ENCODE peak calls at places on chromosomes 3 and 15, in nine cellular contexts. One of them, this sample, is unnamed.

GRCh38 chr15:92803852-92804609 is 96.1 kb upstream of the CHD2 start:
- DNase-seq in K562: peak
- DNase-seq in IMR-90: peak
- DNase-seq in NCI-H2081 treated with DMSO at 0.1 percent for 48 hours: no peak
- DNase-seq in stimulated activated CD8-positive, alpha-beta memory T cell treated with anti-CD3 and anti-CD28 coated beads, Interleukin-4, amount 100 ng/mL, for 24 hours: peak
- DNase-seq in sigmoid colon: peak
- DNase-seq in endothelial cell: no peak
- DNase-seq in heart right ventricle: peak
- DNase-seq in lung: peak
- DNase-seq in this sample: no peak

GRCh38 chr3:50255251-50255615 is 13.7 kb upstream of the SEMA3B start:
- DNase-seq in endothelial cell: no peak
- DNase-seq in heart right ventricle: no peak
- DNase-seq in lung: no peak
- DNase-seq in IMR-90: no peak
- DNase-seq in K562: no peak
- DNase-seq in NCI-H2081 treated with DMSO at 0.1 percent for 48 hours: no peak
- DNase-seq in stimulated activated CD8-positive, alpha-beta memory T cell treated with anti-CD3 and anti-CD28 coated beads, Interleukin-4, amount 100 ng/mL, for 24 hours: no peak
- DNase-seq in sigmoid colon: no peak
- DNase-seq in this sample: no peak

GRCh38 chr15:81299630-81300273 is 24.2 kb downstream of the STARD5 start:
- DNase-seq in lung: no peak
- DNase-seq in sigmoid colon: no peak
- DNase-seq in endothelial cell: no peak
- DNase-seq in stimulated activated CD8-positive, alpha-beta memory T cell treated with anti-CD3 and anti-CD28 coated beads, Interleukin-4, amount 100 ng/mL, for 24 hours: no peak
- DNase-seq in IMR-90: no peak
- DNase-seq in heart right ventricle: no peak
- DNase-seq in K562: no peak
- DNase-seq in NCI-H2081 treated with DMSO at 0.1 percent for 48 hours: no peak
- DNase-seq in this sample: peak

GRCh38 chr3:113847243-113847642 is 8.7 kb downstream of the GRAMD1C start:
- DNase-seq in lung: no peak
- DNase-seq in stimulated activated CD8-positive, alpha-beta memory T cell treated with anti-CD3 and anti-CD28 coated beads, Interleukin-4, amount 100 ng/mL, for 24 hours: no peak
- DNase-seq in endothelial cell: no peak
- DNase-seq in K562: no peak
- DNase-seq in sigmoid colon: no peak
- DNase-seq in IMR-90: no peak
- DNase-seq in NCI-H2081 treated with DMSO at 0.1 percent for 48 hours: no peak
- DNase-seq in heart right ventricle: no peak
- DNase-seq in this sample: no peak

GRCh38 chr15:69783211-69783610 is 314.5 kb downstream of the TLE3 start:
- DNase-seq in K562: no peak
- DNase-seq in lung: no peak
- DNase-seq in IMR-90: no peak
- DNase-seq in sigmoid colon: no peak
- DNase-seq in NCI-H2081 treated with DMSO at 0.1 percent for 48 hours: no peak
- DNase-seq in stimulated activated CD8-positive, alpha-beta memory T cell treated with anti-CD3 and anti-CD28 coated beads, Interleukin-4, amount 100 ng/mL, for 24 hours: no peak
- DNase-seq in heart right ventricle: no peak
- DNase-seq in endothelial cell: no peak
- DNase-seq in this sample: no peak

GRCh38 chr15:44427756-44428724 is 611 bp downstream of the CTDSPL2 start:
- DNase-seq in lung: no peak
- DNase-seq in heart right ventricle: no peak
- DNase-seq in endothelial cell: peak
- DNase-seq in sigmoid colon: no peak
- DNase-seq in NCI-H2081 treated with DMSO at 0.1 percent for 48 hours: peak
- DNase-seq in K562: no peak
- DNase-seq in stimulated activated CD8-positive, alpha-beta memory T cell treated with anti-CD3 and anti-CD28 coated beads, Interleukin-4, amount 100 ng/mL, for 24 hours: no peak
- DNase-seq in IMR-90: peak
- DNase-seq in this sample: no peak

GRCh38 chr3:57130426-57131209 is 34.5 kb downstream of the IL17RD start:
- DNase-seq in NCI-H2081 treated with DMSO at 0.1 percent for 48 hours: no peak
- DNase-seq in endothelial cell: peak
- DNase-seq in lung: no peak
- DNase-seq in heart right ventricle: peak
- DNase-seq in K562: no peak
- DNase-seq in IMR-90: no peak
- DNase-seq in sigmoid colon: no peak
- DNase-seq in stimulated activated CD8-positive, alpha-beta memory T cell treated with anti-CD3 and anti-CD28 coated beads, Interleukin-4, amount 100 ng/mL, for 24 hours: no peak
- DNase-seq in this sample: no peak

GRCh38 chr3:160162440-160162839 is 62.8 kb upstream of the C3orf80 start:
- DNase-seq in stimulated activated CD8-positive, alpha-beta memory T cell treated with anti-CD3 and anti-CD28 coated beads, Interleukin-4, amount 100 ng/mL, for 24 hours: no peak
- DNase-seq in IMR-90: no peak
- DNase-seq in K562: no peak
- DNase-seq in NCI-H2081 treated with DMSO at 0.1 percent for 48 hours: no peak
- DNase-seq in heart right ventricle: no peak
- DNase-seq in endothelial cell: peak
- DNase-seq in lung: no peak
- DNase-seq in sigmoid colon: no peak
- DNase-seq in this sample: no peak

GRCh38 chr3:183253364-183253960 is 409 bp downstream of the B3GNT5 start:
- DNase-seq in NCI-H2081 treated with DMSO at 0.1 percent for 48 hours: no peak
- DNase-seq in stimulated activated CD8-positive, alpha-beta memory T cell treated with anti-CD3 and anti-CD28 coated beads, Interleukin-4, amount 100 ng/mL, for 24 hours: no peak
- DNase-seq in lung: peak
- DNase-seq in IMR-90: peak
- DNase-seq in K562: peak
- DNase-seq in endothelial cell: peak
- DNase-seq in heart right ventricle: peak
- DNase-seq in sigmoid colon: peak
- DNase-seq in this sample: peak

GRCh38 chr3:157130138-157130880 is 29.6 kb downstream of the CCNL1 start:
- DNase-seq in K562: peak
- DNase-seq in lung: peak
- DNase-seq in NCI-H2081 treated with DMSO at 0.1 percent for 48 hours: peak
- DNase-seq in IMR-90: peak
- DNase-seq in heart right ventricle: peak
- DNase-seq in endothelial cell: peak
- DNase-seq in stimulated activated CD8-positive, alpha-beta memory T cell treated with anti-CD3 and anti-CD28 coated beads, Interleukin-4, amount 100 ng/mL, for 24 hours: peak
- DNase-seq in sigmoid colon: peak
- DNase-seq in this sample: peak

GRCh38 chr3:81477740-81478139 is 283.7 kb downstream of the GBE1 start:
- DNase-seq in stimulated activated CD8-positive, alpha-beta memory T cell treated with anti-CD3 and anti-CD28 coated beads, Interleukin-4, amount 100 ng/mL, for 24 hours: no peak
- DNase-seq in heart right ventricle: no peak
- DNase-seq in lung: no peak
- DNase-seq in IMR-90: no peak
- DNase-seq in sigmoid colon: no peak
- DNase-seq in K562: no peak
- DNase-seq in endothelial cell: no peak
- DNase-seq in NCI-H2081 treated with DMSO at 0.1 percent for 48 hours: no peak
- DNase-seq in this sample: no peak

GRCh38 chr3:13159890-13160289 is 86.7 kb upstream of the IQSEC1 start:
- DNase-seq in NCI-H2081 treated with DMSO at 0.1 percent for 48 hours: no peak
- DNase-seq in heart right ventricle: no peak
- DNase-seq in sigmoid colon: peak
- DNase-seq in K562: no peak
- DNase-seq in endothelial cell: no peak
- DNase-seq in lung: no peak
- DNase-seq in stimulated activated CD8-positive, alpha-beta memory T cell treated with anti-CD3 and anti-CD28 coated beads, Interleukin-4, amount 100 ng/mL, for 24 hours: no peak
- DNase-seq in IMR-90: no peak
- DNase-seq in this sample: no peak

GRCh38 chr3:115808239-115808638 is 184.9 kb downstream of the GAP43 start:
- DNase-seq in lung: no peak
- DNase-seq in heart right ventricle: no peak
- DNase-seq in NCI-H2081 treated with DMSO at 0.1 percent for 48 hours: no peak
- DNase-seq in endothelial cell: no peak
- DNase-seq in IMR-90: no peak
- DNase-seq in K562: no peak
- DNase-seq in sigmoid colon: no peak
- DNase-seq in stimulated activated CD8-positive, alpha-beta memory T cell treated with anti-CD3 and anti-CD28 coated beads, Interleukin-4, amount 100 ng/mL, for 24 hours: no peak
- DNase-seq in this sample: no peak

GRCh38 chr3:188720636-188721035 is 451.1 kb upstream of the TPRG1 start:
- DNase-seq in K562: no peak
- DNase-seq in sigmoid colon: no peak
- DNase-seq in stimulated activated CD8-positive, alpha-beta memory T cell treated with anti-CD3 and anti-CD28 coated beads, Interleukin-4, amount 100 ng/mL, for 24 hours: no peak
- DNase-seq in heart right ventricle: no peak
- DNase-seq in endothelial cell: no peak
- DNase-seq in lung: no peak
- DNase-seq in NCI-H2081 treated with DMSO at 0.1 percent for 48 hours: no peak
- DNase-seq in IMR-90: peak
- DNase-seq in this sample: no peak

GRCh38 chr3:120093119-120093922 is 926 bp downstream of the GSK3B start:
- DNase-seq in lung: no peak
- DNase-seq in NCI-H2081 treated with DMSO at 0.1 percent for 48 hours: no peak
- DNase-seq in stimulated activated CD8-positive, alpha-beta memory T cell treated with anti-CD3 and anti-CD28 coated beads, Interleukin-4, amount 100 ng/mL, for 24 hours: no peak
- DNase-seq in IMR-90: peak
- DNase-seq in sigmoid colon: no peak
- DNase-seq in endothelial cell: peak
- DNase-seq in heart right ventricle: peak
- DNase-seq in K562: no peak
- DNase-seq in this sample: no peak

GRCh38 chr15:75508741-75509532 is 57.4 kb upstream of the SIN3A start:
- DNase-seq in IMR-90: peak
- DNase-seq in stimulated activated CD8-positive, alpha-beta memory T cell treated with anti-CD3 and anti-CD28 coated beads, Interleukin-4, amount 100 ng/mL, for 24 hours: no peak
- DNase-seq in NCI-H2081 treated with DMSO at 0.1 percent for 48 hours: no peak
- DNase-seq in endothelial cell: peak
- DNase-seq in heart right ventricle: peak
- DNase-seq in lung: no peak
- DNase-seq in sigmoid colon: no peak
- DNase-seq in K562: peak
- DNase-seq in this sample: no peak

GRCh38 chr15:40054746-40055575 is 16.0 kb upstream of the SRP14 start:
- DNase-seq in sigmoid colon: peak
- DNase-seq in endothelial cell: no peak
- DNase-seq in stimulated activated CD8-positive, alpha-beta memory T cell treated with anti-CD3 and anti-CD28 coated beads, Interleukin-4, amount 100 ng/mL, for 24 hours: no peak
- DNase-seq in K562: no peak
- DNase-seq in lung: no peak
- DNase-seq in NCI-H2081 treated with DMSO at 0.1 percent for 48 hours: no peak
- DNase-seq in IMR-90: peak
- DNase-seq in heart right ventricle: no peak
- DNase-seq in this sample: peak

GRCh38 chr3:69288161-69288895 is 97.6 kb downstream of the FRMD4B start:
- DNase-seq in NCI-H2081 treated with DMSO at 0.1 percent for 48 hours: no peak
- DNase-seq in IMR-90: no peak
- DNase-seq in endothelial cell: no peak
- DNase-seq in stimulated activated CD8-positive, alpha-beta memory T cell treated with anti-CD3 and anti-CD28 coated beads, Interleukin-4, amount 100 ng/mL, for 24 hours: peak
- DNase-seq in K562: no peak
- DNase-seq in heart right ventricle: no peak
- DNase-seq in lung: no peak
- DNase-seq in sigmoid colon: no peak
- DNase-seq in this sample: no peak

GRCh38 chr3:81005992-81006391 is 755.5 kb downstream of the GBE1 start:
- DNase-seq in sigmoid colon: no peak
- DNase-seq in heart right ventricle: no peak
- DNase-seq in IMR-90: no peak
- DNase-seq in endothelial cell: no peak
- DNase-seq in NCI-H2081 treated with DMSO at 0.1 percent for 48 hours: no peak
- DNase-seq in lung: no peak
- DNase-seq in K562: peak
- DNase-seq in stimulated activated CD8-positive, alpha-beta memory T cell treated with anti-CD3 and anti-CD28 coated beads, Interleukin-4, amount 100 ng/mL, for 24 hours: no peak
- DNase-seq in this sample: no peak

GRCh38 chr3:16456784-16457415 is 56.6 kb downstream of the RFTN1 start:
- DNase-seq in K562: no peak
- DNase-seq in endothelial cell: no peak
- DNase-seq in sigmoid colon: no peak
- DNase-seq in IMR-90: peak
- DNase-seq in NCI-H2081 treated with DMSO at 0.1 percent for 48 hours: no peak
- DNase-seq in lung: peak
- DNase-seq in stimulated activated CD8-positive, alpha-beta memory T cell treated with anti-CD3 and anti-CD28 coated beads, Interleukin-4, amount 100 ng/mL, for 24 hours: no peak
- DNase-seq in heart right ventricle: no peak
- DNase-seq in this sample: no peak

This sample was measured in mesenteric fat pad.